ENCODE peak calls at places on chromosomes 1 and 21, in six cellular contexts. One of them, this sample, is unnamed.
A peak's percentile ranks its signal among the peaks of the same experiment; 100 is the strongest.

GRCh38 chr1:109478806-109479205 is 4.9 kb upstream of the ATXN7L2 start:
- DNase-seq in uterus: no peak
- DNase-seq in SJSA1: no peak
- DNase-seq in left ventricle myocardium inferior: no peak
- DNase-seq in CD8-positive, alpha-beta T cell: no peak
- DNase-seq in cardiac muscle cell: peak; percentile 23
- DNase-seq in this sample: peak; percentile 13

GRCh38 chr1:206729507-206729906 is 41.1 kb upstream of the IL19 start:
- DNase-seq in uterus: no peak
- DNase-seq in SJSA1: no peak
- DNase-seq in left ventricle myocardium inferior: no peak
- DNase-seq in CD8-positive, alpha-beta T cell: no peak
- DNase-seq in cardiac muscle cell: no peak
- DNase-seq in this sample: no peak

GRCh38 chr1:218659911-218660677 is 315.0 kb downstream of the TGFB2 start:
- DNase-seq in uterus: no peak
- DNase-seq in SJSA1: peak; percentile 85
- DNase-seq in left ventricle myocardium inferior: no peak
- DNase-seq in CD8-positive, alpha-beta T cell: no peak
- DNase-seq in cardiac muscle cell: peak; percentile 54
- DNase-seq in this sample: no peak

GRCh38 chr1:222820159-222820732 is 5.4 kb downstream of the DISP1 start:
- DNase-seq in uterus: no peak
- DNase-seq in SJSA1: no peak
- DNase-seq in left ventricle myocardium inferior: no peak
- DNase-seq in CD8-positive, alpha-beta T cell: no peak
- DNase-seq in cardiac muscle cell: no peak
- DNase-seq in this sample: no peak

GRCh38 chr1:52677407-52677806 is 20.7 kb downstream of the COA7 start:
- DNase-seq in uterus: no peak
- DNase-seq in SJSA1: no peak
- DNase-seq in left ventricle myocardium inferior: peak; percentile 51
- DNase-seq in CD8-positive, alpha-beta T cell: no peak
- DNase-seq in cardiac muscle cell: no peak
- DNase-seq in this sample: no peak

GRCh38 chr21:37207441-37208009 is 59.6 kb downstream of the VPS26C start:
- DNase-seq in uterus: no peak
- DNase-seq in SJSA1: peak; percentile 43
- DNase-seq in left ventricle myocardium inferior: no peak
- DNase-seq in CD8-positive, alpha-beta T cell: no peak
- DNase-seq in cardiac muscle cell: peak; percentile 46
- DNase-seq in this sample: no peak

GRCh38 chr1:64823691-64824476 is 79.0 kb downstream of the RAVER2 start:
- DNase-seq in uterus: peak; percentile 53
- DNase-seq in SJSA1: peak; percentile 51
- DNase-seq in left ventricle myocardium inferior: peak; percentile 26
- DNase-seq in CD8-positive, alpha-beta T cell: peak; percentile 50
- DNase-seq in cardiac muscle cell: peak; percentile 80
- DNase-seq in this sample: peak; percentile 85

GRCh38 chr21:33854604-33855003 is 61.0 kb downstream of the ATP5PO start:
- DNase-seq in uterus: no peak
- DNase-seq in SJSA1: no peak
- DNase-seq in left ventricle myocardium inferior: no peak
- DNase-seq in CD8-positive, alpha-beta T cell: no peak
- DNase-seq in cardiac muscle cell: no peak
- DNase-seq in this sample: no peak

GRCh38 chr1:2231667-2232254 is 3.6 kb downstream of the SKI start:
- DNase-seq in uterus: peak; percentile 87
- DNase-seq in SJSA1: peak; percentile 36
- DNase-seq in left ventricle myocardium inferior: peak; percentile 82
- DNase-seq in CD8-positive, alpha-beta T cell: peak; percentile 57
- DNase-seq in cardiac muscle cell: no peak
- DNase-seq in this sample: peak; percentile 84

GRCh38 chr1:224433671-224434446 is 738 bp downstream of the WDR26 start:
- DNase-seq in uterus: peak; percentile 46
- DNase-seq in SJSA1: peak; percentile 29
- DNase-seq in left ventricle myocardium inferior: peak; percentile 40
- DNase-seq in CD8-positive, alpha-beta T cell: peak; percentile 34
- DNase-seq in cardiac muscle cell: peak; percentile 53
- DNase-seq in this sample: peak; percentile 42

GRCh38 chr1:61192666-61193325 is 110.4 kb downstream of the NFIA start:
- DNase-seq in uterus: no peak
- DNase-seq in SJSA1: no peak
- DNase-seq in left ventricle myocardium inferior: no peak
- DNase-seq in CD8-positive, alpha-beta T cell: no peak
- DNase-seq in cardiac muscle cell: no peak
- DNase-seq in this sample: no peak

GRCh38 chr1:226730064-226730463 is 9.0 kb downstream of the ITPKB start:
- DNase-seq in uterus: no peak
- DNase-seq in SJSA1: no peak
- DNase-seq in left ventricle myocardium inferior: no peak
- DNase-seq in CD8-positive, alpha-beta T cell: no peak
- DNase-seq in cardiac muscle cell: no peak
- DNase-seq in this sample: no peak
- H3K4me1 ChIP-seq in uterus: peaks cover 11% of the 10 kb centered on the region
- H3K4me1 ChIP-seq in SJSA1: no peaks in the 10 kb centered on the region
- H3K4me1 ChIP-seq in left ventricle myocardium inferior: peaks cover 94% of the 10 kb centered on the region
- H3K4me1 ChIP-seq in CD8-positive, alpha-beta T cell: peaks cover 64% of the 10 kb centered on the region
- H3K4me1 ChIP-seq in cardiac muscle cell: no peaks in the 10 kb centered on the region
- H3K4me1 ChIP-seq in this sample: no peaks in the 10 kb centered on the region

GRCh38 chr1:208245185-208245705 is 1.1 kb upstream of the PLXNA2 start:
- DNase-seq in uterus: peak; percentile 92
- DNase-seq in SJSA1: peak; percentile 86
- DNase-seq in left ventricle myocardium inferior: peak; percentile 88
- DNase-seq in CD8-positive, alpha-beta T cell: peak; percentile 63
- DNase-seq in cardiac muscle cell: peak; percentile 97
- DNase-seq in this sample: peak; percentile 98

GRCh38 chr1:208243522-208243850 is 698 bp downstream of the PLXNA2 start:
- DNase-seq in uterus: no peak
- DNase-seq in SJSA1: peak; percentile 69
- DNase-seq in left ventricle myocardium inferior: no peak
- DNase-seq in CD8-positive, alpha-beta T cell: no peak
- DNase-seq in cardiac muscle cell: no peak
- DNase-seq in this sample: peak; percentile 26

GRCh38 chr1:208244584-208244916 is 366 bp upstream of the PLXNA2 start:
- DNase-seq in uterus: no peak
- DNase-seq in SJSA1: no peak
- DNase-seq in left ventricle myocardium inferior: no peak
- DNase-seq in CD8-positive, alpha-beta T cell: no peak
- DNase-seq in cardiac muscle cell: no peak
- DNase-seq in this sample: no peak

GRCh38 chr1:208242829-208243521 is 1.2 kb downstream of the PLXNA2 start:
- DNase-seq in uterus: no peak
- DNase-seq in SJSA1: peak; percentile 62
- DNase-seq in left ventricle myocardium inferior: no peak
- DNase-seq in CD8-positive, alpha-beta T cell: no peak
- DNase-seq in cardiac muscle cell: peak; percentile 57
- DNase-seq in this sample: peak; percentile 23

GRCh38 chr1:208243851-208244583 is at the start of gene PLXNA2:
- DNase-seq in uterus: peak; percentile 70
- DNase-seq in SJSA1: peak; percentile 84
- DNase-seq in left ventricle myocardium inferior: peak; percentile 89
- DNase-seq in CD8-positive, alpha-beta T cell: peak; percentile 49
- DNase-seq in cardiac muscle cell: peak; percentile 90
- DNase-seq in this sample: peak; percentile 69
- H3K4me1 ChIP-seq in uterus: peaks cover 6% of the 10 kb centered on the region
- H3K4me1 ChIP-seq in SJSA1: peaks cover 31% of the 10 kb centered on the region
- H3K4me1 ChIP-seq in left ventricle myocardium inferior: peaks cover 72% of the 10 kb centered on the region
- H3K4me1 ChIP-seq in CD8-positive, alpha-beta T cell: peaks cover 4% of the 10 kb centered on the region
- H3K4me1 ChIP-seq in cardiac muscle cell: peaks cover 47% of the 10 kb centered on the region
- H3K4me1 ChIP-seq in this sample: peaks cover 8% of the 10 kb centered on the region

DNA sequence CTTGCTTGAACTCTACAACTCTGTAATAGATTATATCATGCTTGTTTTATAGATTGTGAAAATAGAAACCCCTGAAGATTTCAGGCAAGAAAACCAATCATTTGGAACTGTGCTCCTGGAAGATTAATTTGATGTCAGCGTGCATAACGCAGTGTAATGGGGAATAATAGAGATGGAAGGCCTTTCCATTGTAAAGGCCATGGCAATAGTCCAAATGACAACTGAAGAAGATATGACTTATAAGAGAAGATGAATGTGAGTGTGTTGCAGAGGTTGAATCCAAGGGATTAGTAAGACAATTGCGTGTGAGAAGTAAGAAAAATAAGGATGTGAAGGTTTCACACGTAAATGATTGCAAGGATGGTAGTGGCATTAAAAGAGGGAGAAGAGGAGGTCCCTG is 285.0 kb downstream of the DUSP10 start:
- DNase-seq in uterus: no peak
- DNase-seq in SJSA1: no peak
- DNase-seq in left ventricle myocardium inferior: no peak
- DNase-seq in CD8-positive, alpha-beta T cell: no peak
- DNase-seq in cardiac muscle cell: no peak
- DNase-seq in this sample: no peak
- H3K4me1 ChIP-seq in uterus: no peaks in the 10 kb centered on the region
- H3K4me1 ChIP-seq in SJSA1: peaks cover 11% of the 10 kb centered on the region
- H3K4me1 ChIP-seq in left ventricle myocardium inferior: peaks cover 7% of the 10 kb centered on the region
- H3K4me1 ChIP-seq in CD8-positive, alpha-beta T cell: no peaks in the 10 kb centered on the region
- H3K4me1 ChIP-seq in cardiac muscle cell: no peaks in the 10 kb centered on the region
- H3K4me1 ChIP-seq in this sample: no peaks in the 10 kb centered on the region

GRCh38 chr21:38699048-38699447 is 106.7 kb upstream of the ETS2 start:
- DNase-seq in uterus: no peak
- DNase-seq in SJSA1: no peak
- DNase-seq in left ventricle myocardium inferior: no peak
- DNase-seq in CD8-positive, alpha-beta T cell: no peak
- DNase-seq in cardiac muscle cell: no peak
- DNase-seq in this sample: no peak
- H3K4me1 ChIP-seq in uterus: no peaks in the 10 kb centered on the region
- H3K4me1 ChIP-seq in SJSA1: peaks cover 3% of the 10 kb centered on the region
- H3K4me1 ChIP-seq in left ventricle myocardium inferior: peaks cover 5% of the 10 kb centered on the region
- H3K4me1 ChIP-seq in CD8-positive, alpha-beta T cell: no peaks in the 10 kb centered on the region
- H3K4me1 ChIP-seq in cardiac muscle cell: peaks cover 11% of the 10 kb centered on the region
- H3K4me1 ChIP-seq in this sample: no peaks in the 10 kb centered on the region

GRCh38 chr1:54800899-54801759 is at the start of gene TTC22:
- DNase-seq in uterus: peak; percentile 24
- DNase-seq in SJSA1: no peak
- DNase-seq in left ventricle myocardium inferior: no peak
- DNase-seq in CD8-positive, alpha-beta T cell: peak; percentile 56
- DNase-seq in cardiac muscle cell: no peak
- DNase-seq in this sample: no peak
- H3K4me1 ChIP-seq in uterus: no peaks in the 10 kb centered on the region
- H3K4me1 ChIP-seq in SJSA1: peaks cover 4% of the 10 kb centered on the region
- H3K4me1 ChIP-seq in left ventricle myocardium inferior: peaks cover 10% of the 10 kb centered on the region
- H3K4me1 ChIP-seq in CD8-positive, alpha-beta T cell: peaks cover 37% of the 10 kb centered on the region
- H3K4me1 ChIP-seq in cardiac muscle cell: no peaks in the 10 kb centered on the region
- H3K4me1 ChIP-seq in this sample: no peaks in the 10 kb centered on the region

GRCh38 chr1:12085643-12086260 is 22.6 kb downstream of the TNFRSF8 start:
- DNase-seq in uterus: no peak
- DNase-seq in SJSA1: no peak
- DNase-seq in left ventricle myocardium inferior: no peak
- DNase-seq in CD8-positive, alpha-beta T cell: no peak
- DNase-seq in cardiac muscle cell: no peak
- DNase-seq in this sample: no peak

GRCh38 chr1:12080773-12081556 is 17.9 kb downstream of the TNFRSF8 start:
- DNase-seq in uterus: no peak
- DNase-seq in SJSA1: no peak
- DNase-seq in left ventricle myocardium inferior: no peak
- DNase-seq in CD8-positive, alpha-beta T cell: no peak
- DNase-seq in cardiac muscle cell: no peak
- DNase-seq in this sample: no peak

GRCh38 chr1:12081648-12082396 is 18.7 kb downstream of the TNFRSF8 start:
- DNase-seq in uterus: no peak
- DNase-seq in SJSA1: no peak
- DNase-seq in left ventricle myocardium inferior: no peak
- DNase-seq in CD8-positive, alpha-beta T cell: no peak
- DNase-seq in cardiac muscle cell: no peak
- DNase-seq in this sample: no peak

GRCh38 chr1:12082988-12083387 is 19.9 kb downstream of the TNFRSF8 start:
- DNase-seq in uterus: no peak
- DNase-seq in SJSA1: no peak
- DNase-seq in left ventricle myocardium inferior: no peak
- DNase-seq in CD8-positive, alpha-beta T cell: no peak
- DNase-seq in cardiac muscle cell: no peak
- DNase-seq in this sample: no peak

DNA sequence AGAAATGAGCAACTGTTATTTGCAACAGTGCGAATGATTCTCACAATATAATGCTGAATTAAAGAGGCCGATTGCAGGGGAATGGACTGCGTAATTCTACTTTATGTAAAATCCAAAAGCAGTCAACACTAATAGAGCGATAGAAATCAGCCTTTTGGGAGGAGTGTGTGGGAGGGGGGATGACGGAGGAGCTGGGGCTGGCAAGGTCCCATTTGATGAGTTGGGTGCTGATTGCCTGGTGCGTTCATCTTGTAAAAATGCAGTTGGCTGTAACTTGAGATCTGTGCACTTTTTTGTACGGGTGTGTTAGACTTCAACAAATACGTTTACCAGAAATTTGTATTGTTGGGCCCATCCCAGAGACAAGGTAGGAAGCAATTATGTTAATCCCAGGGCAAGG is 20.7 kb downstream of the TNFRSF8 start:
- DNase-seq in uterus: peak; percentile 32
- DNase-seq in SJSA1: no peak
- DNase-seq in left ventricle myocardium inferior: no peak
- DNase-seq in CD8-positive, alpha-beta T cell: no peak
- DNase-seq in cardiac muscle cell: no peak
- DNase-seq in this sample: no peak
- H3K4me1 ChIP-seq in uterus: no peaks in the 10 kb centered on the region
- H3K4me1 ChIP-seq in SJSA1: no peaks in the 10 kb centered on the region
- H3K4me1 ChIP-seq in left ventricle myocardium inferior: no peaks in the 10 kb centered on the region
- H3K4me1 ChIP-seq in CD8-positive, alpha-beta T cell: peaks cover 16% of the 10 kb centered on the region
- H3K4me1 ChIP-seq in cardiac muscle cell: no peaks in the 10 kb centered on the region
- H3K4me1 ChIP-seq in this sample: no peaks in the 10 kb centered on the region

DNA sequence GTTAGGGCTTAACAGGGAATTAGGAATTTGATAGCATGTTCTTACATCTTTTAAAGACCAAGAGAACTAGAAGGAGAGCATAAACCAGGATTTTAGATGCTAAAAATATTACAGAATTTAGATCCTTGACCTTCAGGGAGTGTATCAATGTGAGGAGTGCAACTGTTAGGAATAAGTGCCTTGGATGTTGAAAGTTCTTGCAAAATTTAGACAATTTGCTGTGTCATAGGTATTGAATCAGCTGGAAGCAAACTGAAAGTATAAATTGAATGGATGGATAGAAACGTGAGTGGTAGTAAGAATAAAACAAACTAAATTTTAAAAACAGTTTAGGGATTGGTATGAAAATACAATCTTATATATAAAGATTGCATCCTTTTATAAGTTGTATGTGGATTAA is 27.7 kb downstream of the PPP1R12B start:
- DNase-seq in uterus: no peak
- DNase-seq in SJSA1: no peak
- DNase-seq in left ventricle myocardium inferior: no peak
- DNase-seq in CD8-positive, alpha-beta T cell: no peak
- DNase-seq in cardiac muscle cell: no peak
- DNase-seq in this sample: no peak
- H3K4me1 ChIP-seq in uterus: no peaks in the 10 kb centered on the region
- H3K4me1 ChIP-seq in SJSA1: peaks cover 6% of the 10 kb centered on the region
- H3K4me1 ChIP-seq in left ventricle myocardium inferior: peaks cover 57% of the 10 kb centered on the region
- H3K4me1 ChIP-seq in CD8-positive, alpha-beta T cell: no peaks in the 10 kb centered on the region
- H3K4me1 ChIP-seq in cardiac muscle cell: peaks cover 14% of the 10 kb centered on the region
- H3K4me1 ChIP-seq in this sample: no peaks in the 10 kb centered on the region